ENCODE peak calls at places on chromosome 13, in four cellular contexts. O is GM12878, W is HepG2, D is K562. Y is an unnamed sample.

GRCh38 chr13:78138756-78139155 is 220.1 kb upstream of the EDNRB start:
- DNase-seq in D (no peak), W (peak), O (no peak), Y (no peak)

GRCh38 chr13:24038405-24038804 is 122.1 kb upstream of the SPATA13 start:
- DNase-seq in O (no peak), D (no peak), W (no peak), Y (no peak)

GRCh38 chr13:99681695-99682094 is 180.4 kb downstream of the TM9SF2 start:
- DNase-seq in D (no peak), O (no peak), W (no peak), Y (no peak)

GRCh38 chr13:105441406-105441805 is 1094.1 kb downstream of the EFNB2 start:
- DNase-seq in O (no peak), W (no peak), D (no peak), Y (no peak)

GRCh38 chr13:87005511-87005910 is 665.7 kb upstream of the SLITRK5 start:
- DNase-seq in W (no peak), D (no peak), O (no peak), Y (no peak)

GRCh38 chr13:77429320-77430142 is 102.6 kb upstream of the MYCBP2 start:
- DNase-seq in D (no peak), W (no peak), O (peak), Y (no peak)

GRCh38 chr13:34070006-34070405 is 252.1 kb downstream of the RFC3 start:
- DNase-seq in W (no peak), D (no peak), O (no peak), Y (no peak)

GRCh38 chr13:44237276-44237767 is 136.3 kb upstream of the SERP2 start:
- DNase-seq in O (peak), W (no peak), D (no peak), Y (no peak)

GRCh38 chr13:98632971-98633370 is 56.1 kb upstream of the STK24 start:
- DNase-seq in O (no peak), W (no peak), D (no peak), Y (no peak)

GRCh38 chr13:45369116-45369515 is 28.1 kb upstream of the TPT1 start:
- DNase-seq in O (no peak), D (no peak), W (no peak), Y (no peak)

GRCh38 chr13:45373116-45373606 is 32.2 kb upstream of the TPT1 start:
- DNase-seq in W (no peak), D (no peak), O (no peak), Y (no peak)

GRCh38 chr13:45370922-45371406 is 30.0 kb upstream of the TPT1 start:
- DNase-seq in O (no peak), W (no peak), D (peak), Y (peak)

GRCh38 chr13:45374917-45375316 is 33.9 kb upstream of the TPT1 start:
- DNase-seq in D (no peak), W (no peak), O (no peak), Y (no peak)

DNA sequence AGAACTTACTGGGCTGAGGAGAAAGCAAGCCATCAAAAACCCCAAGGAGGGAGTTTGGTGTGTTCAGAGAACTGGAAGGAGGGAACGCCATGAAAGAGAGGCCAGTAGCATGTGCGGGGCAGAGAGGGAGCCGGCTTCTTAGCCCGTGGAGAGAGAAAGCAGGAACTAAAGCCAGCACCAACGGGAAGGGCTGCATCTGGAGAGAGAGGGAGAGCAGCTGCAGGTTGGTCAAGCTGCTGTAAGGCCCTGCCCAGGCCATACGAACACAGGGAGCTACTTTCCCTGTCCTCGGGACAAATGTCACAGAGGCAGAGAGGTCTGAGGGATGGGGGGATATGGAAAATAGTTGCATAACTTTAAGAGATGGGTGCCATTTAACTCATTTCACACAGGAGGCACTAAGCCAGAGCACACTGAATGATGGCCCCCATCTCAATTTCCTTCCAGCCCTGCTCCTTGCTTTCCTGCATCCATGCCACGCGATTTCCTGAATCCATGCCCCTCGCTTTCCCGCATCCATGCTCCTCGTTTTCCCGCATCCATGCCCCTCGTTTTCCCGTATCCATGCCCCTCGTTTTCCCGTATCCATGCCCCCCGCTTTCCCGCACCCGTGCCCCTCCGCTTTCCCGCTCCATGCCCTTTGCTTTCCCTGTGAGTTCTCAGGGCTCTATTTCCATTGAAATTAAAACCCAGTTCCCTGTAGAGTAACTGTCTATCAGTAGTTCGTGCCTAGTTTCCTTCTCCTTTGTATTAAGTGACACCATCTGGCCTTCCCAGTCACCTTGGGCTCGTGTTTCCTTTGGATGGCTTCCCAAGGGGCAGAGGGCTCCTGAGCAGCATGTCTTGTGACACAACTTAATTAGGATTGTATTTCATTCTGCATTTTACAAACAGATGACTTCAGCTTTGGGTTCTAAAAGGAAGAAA is 31.5 kb upstream of the TPT1 start:
- DNase-seq in W (no peak), D (no peak), O (no peak), Y (no peak)
- TF ChIP-seq FOXK2 in W (no peak), D (no peak), O (no peak), Y (no peak)

GRCh38 chr13:26230703-26231102 is 8.6 kb upstream of the RNF6 start:
- DNase-seq in W (no peak), D (no peak), O (no peak), Y (no peak)

GRCh38 chr13:26226209-26226608 is 4.1 kb upstream of the RNF6 start:
- DNase-seq in D (no peak), W (no peak), O (no peak), Y (no peak)

GRCh38 chr13:26227396-26227971 is 5.4 kb upstream of the RNF6 start:
- DNase-seq in O (no peak), W (no peak), D (no peak), Y (no peak)

GRCh38 chr13:26229080-26229615 is 7.0 kb upstream of the RNF6 start:
- DNase-seq in O (no peak), D (no peak), W (no peak), Y (no peak)

GRCh38 chr13:26228080-26228479 is 6.0 kb upstream of the RNF6 start:
- DNase-seq in O (no peak), W (no peak), D (no peak), Y (no peak)
- TF ChIP-seq SP1 in O (no peak), W (no peak), D (no peak), Y (no peak)

GRCh38 chr13:91264484-91264883 is 83.0 kb upstream of the MIR17HG start:
- DNase-seq in O (no peak), D (no peak), W (no peak), Y (no peak)
- TF ChIP-seq TARDBP in O (no peak), D (no peak), W (no peak), Y (no peak)

GRCh38 chr13:112263152-112263551 is 113.0 kb upstream of the SPACA7 start:
- DNase-seq in D (no peak), W (no peak), O (no peak), Y (no peak)

GRCh38 chr13:112256716-112257497 is 119.2 kb upstream of the SPACA7 start:
- DNase-seq in W (no peak), D (no peak), O (no peak), Y (no peak)

GRCh38 chr13:112255550-112256120 is 120.5 kb upstream of the SPACA7 start:
- DNase-seq in W (no peak), O (no peak), D (no peak), Y (no peak)

GRCh38 chr13:112261924-112262323 is 114.2 kb upstream of the SPACA7 start:
- DNase-seq in D (no peak), O (no peak), W (no peak), Y (no peak)

GRCh38 chr13:112260108-112261055 is 115.8 kb upstream of the SPACA7 start:
- DNase-seq in D (no peak), O (no peak), W (no peak), Y (no peak)
- TF ChIP-seq FOXK2 in D (no peak), O (no peak), W (no peak), Y (no peak)

DNA sequence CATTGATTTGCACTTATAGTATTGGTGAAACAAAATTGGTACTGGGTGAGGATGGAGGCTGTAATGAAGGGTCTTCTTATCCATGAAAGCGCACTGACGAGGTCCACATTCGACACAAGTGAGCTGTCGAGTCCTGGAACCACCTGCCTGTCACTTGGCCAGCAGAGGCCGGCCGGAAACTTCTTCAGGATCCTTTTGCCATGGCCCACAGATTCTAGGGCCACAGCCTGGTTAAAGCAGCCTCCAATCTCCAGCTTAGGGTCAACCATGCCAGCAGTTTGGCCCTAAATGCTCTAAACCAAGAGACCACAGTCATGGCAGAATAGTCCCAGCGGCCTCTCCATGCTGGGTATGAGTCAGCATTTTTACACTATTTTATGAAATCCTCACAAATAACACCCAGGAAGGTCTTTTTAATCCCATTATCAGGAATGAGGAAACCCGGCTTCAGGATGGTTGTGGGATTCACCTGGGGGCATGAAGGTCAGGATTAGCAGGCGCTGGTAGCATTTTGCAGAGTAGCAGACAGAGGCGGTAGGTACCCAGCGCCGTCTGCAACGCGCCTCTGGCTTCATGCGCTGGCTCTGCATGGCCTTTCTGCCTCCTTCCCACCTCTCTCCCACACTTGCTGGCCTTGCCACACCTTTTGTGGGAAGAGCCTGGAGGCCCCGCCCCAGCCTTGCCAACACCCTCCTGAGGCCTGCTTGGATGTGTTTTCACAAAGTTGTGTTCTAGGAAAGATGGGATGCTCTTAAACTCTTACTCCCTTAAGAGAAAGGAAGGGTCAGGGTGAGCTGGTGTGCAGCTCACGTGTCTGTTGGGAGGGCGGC is 15.2 kb downstream of the GAS6 start:
- DNase-seq in D (no peak), O (no peak), W (no peak), Y (no peak)
- TF ChIP-seq SP1 in D (no peak), O (no peak), W (no peak), Y (no peak)

Y was measured in HEK293T.